ENCODE peak calls at places on chromosome 20, in five cellular contexts. U, O, W, G and I are unnamed samples.

GRCh38 chr20:7285918-7286556 is 518.6 kb downstream of the BMP2 start:
- DNase-seq in U (peak; percentile 81), W (no peak), G (peak; percentile 93), O (peak; percentile 23), I (peak; percentile 66)

GRCh38 chr20:9068896-9069663 is at the start of gene PLCB4:
- DNase-seq in W (no peak), U (no peak), G (peak; percentile 88), O (no peak), I (peak; percentile 47)

GRCh38 chr20:35490736-35491181 is 35.4 kb downstream of the CEP250 start:
- DNase-seq in G (no peak), O (no peak), W (peak; percentile 56), U (no peak), I (no peak)

GRCh38 chr20:63533388-63533787 is 3.8 kb downstream of the PTK6 start:
- DNase-seq in W (no peak), O (no peak), U (no peak), G (peak; percentile 87), I (no peak)

GRCh38 chr20:43820742-43821330 is 93.8 kb upstream of the TOX2 start:
- DNase-seq in G (no peak), O (no peak), W (no peak), U (no peak), I (no peak)

GRCh38 chr20:44736170-44737021 is 9.3 kb upstream of the KCNK15 start:
- DNase-seq in O (no peak), G (no peak), W (no peak), U (peak; percentile 35), I (no peak)

GRCh38 chr20:17508756-17509155 is 22.4 kb downstream of the BFSP1 start:
- DNase-seq in G (peak; percentile 65), O (no peak), U (no peak), W (no peak), I (no peak)

GRCh38 chr20:51061646-51062045 is 38.7 kb upstream of the KCNG1 start:
- DNase-seq in U (no peak), O (no peak), G (no peak), W (no peak), I (no peak)

GRCh38 chr20:6994452-6994851 is 227.0 kb downstream of the BMP2 start:
- DNase-seq in O (no peak), U (no peak), W (no peak), G (no peak), I (no peak)

GRCh38 chr20:33393609-33394008 is 7.7 kb downstream of the CDK5RAP1 start:
- DNase-seq in G (no peak), W (no peak), U (no peak), O (no peak), I (no peak)

GRCh38 chr20:1860446-1860845 is 34.8 kb upstream of the SIRPA start:
- DNase-seq in U (no peak), O (no peak), W (no peak), G (no peak), I (no peak)

GRCh38 chr20:49658508-49658907 is 55.2 kb downstream of the B4GALT5 start:
- DNase-seq in W (no peak), G (no peak), U (no peak), O (no peak), I (no peak)

GRCh38 chr20:32040142-32040953 is 11.7 kb upstream of the HCK start:
- DNase-seq in O (no peak), W (no peak), G (peak; percentile 85), U (no peak), I (no peak)

GRCh38 chr20:17542993-17543412 is 11.8 kb upstream of the BFSP1 start:
- DNase-seq in O (no peak), G (no peak), W (no peak), U (no peak), I (no peak)

GRCh38 chr20:57243480-57244220 is 22.8 kb downstream of the BMP7 start:
- DNase-seq in O (no peak), U (no peak), G (no peak), W (no peak), I (no peak)

GRCh38 chr20:39298566-39299501 is 336.7 kb downstream of the DHX35 start:
- DNase-seq in O (no peak), U (no peak), G (no peak), W (no peak), I (no peak)

GRCh38 chr20:8527998-8528397 is 395.9 kb downstream of the PLCB1 start:
- DNase-seq in O (peak; percentile 51), G (no peak), U (no peak), W (no peak), I (no peak)

GRCh38 chr20:3929713-3930060 is 40.5 kb downstream of the PANK2 start:
- DNase-seq in G (no peak), W (no peak), O (no peak), U (no peak), I (no peak)

GRCh38 chr20:54197621-54198604 is 10.0 kb upstream of the PFDN4 start:
- DNase-seq in O (no peak), W (no peak), U (no peak), G (no peak), I (no peak)
- TF ChIP-seq CTCF in O (peak; percentile 39), W (no peak), U (no peak), G (no peak), I (no peak)

DNA sequence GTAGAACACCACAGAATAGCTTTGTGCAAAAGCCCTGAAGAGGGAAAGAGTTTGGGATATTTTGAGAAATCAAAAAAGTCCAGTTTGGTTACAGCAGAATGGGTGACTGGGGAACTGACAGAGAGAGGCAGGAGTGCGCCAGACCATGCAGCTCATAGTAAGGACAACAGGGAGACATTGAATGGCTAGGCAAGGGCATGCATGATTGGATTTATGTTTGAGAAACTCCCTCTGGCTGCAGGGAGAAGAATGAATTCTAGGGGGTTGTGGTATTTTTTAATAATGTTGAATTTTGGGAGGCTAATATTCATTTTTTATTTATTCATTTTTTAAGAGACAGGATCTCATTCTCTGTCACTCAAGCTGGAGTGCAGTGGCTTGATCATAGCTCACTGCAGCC is 49.9 kb downstream of the TGM2 start:
- DNase-seq in W (no peak), O (no peak), G (no peak), U (no peak), I (no peak)
- TF ChIP-seq CTCF in W (no peak), O (peak; percentile 30), G (no peak), U (no peak), I (no peak)

GRCh38 chr20:23776067-23776771 is 25.5 kb upstream of the CST1 start:
- DNase-seq in G (no peak), U (peak; percentile 69), O (no peak), W (no peak), I (no peak)
- TF ChIP-seq CTCF in G (no peak), U (peak; percentile 23), O (no peak), W (no peak), I (peak; percentile 27)

DNA sequence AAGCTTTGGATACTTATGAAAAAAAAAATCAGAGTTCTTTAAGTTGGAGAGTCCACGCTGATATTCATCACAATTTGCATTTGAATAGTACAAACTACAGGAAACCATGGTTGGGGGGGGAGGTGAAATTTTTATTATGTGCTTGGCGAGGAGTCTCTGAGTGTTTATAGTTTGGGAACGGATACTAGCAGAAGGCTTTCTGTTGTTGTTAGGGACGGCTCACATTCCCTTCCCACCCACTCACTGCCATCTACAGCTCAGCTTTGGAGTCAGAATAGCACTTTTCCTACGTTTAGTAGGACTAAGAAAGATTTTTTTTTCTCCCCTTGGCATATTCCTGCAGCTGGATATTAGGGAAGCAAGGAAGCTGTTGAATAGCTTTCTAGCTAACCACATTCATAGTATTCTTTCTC is 235.0 kb upstream of the ZNF217 start:
- DNase-seq in G (no peak), O (peak; percentile 79), W (no peak), U (no peak), I (no peak)
- TF ChIP-seq CTCF in G (no peak), O (peak; percentile 32), W (no peak), U (no peak), I (no peak)

GRCh38 chr20:62388839-62389600 is 2.1 kb downstream of the RPS21 start:
- DNase-seq in O (no peak), W (no peak), G (no peak), U (no peak), I (no peak)
- TF ChIP-seq CTCF in O (peak; percentile 4), W (no peak), G (no peak), U (no peak), I (peak; percentile 6)

DNA sequence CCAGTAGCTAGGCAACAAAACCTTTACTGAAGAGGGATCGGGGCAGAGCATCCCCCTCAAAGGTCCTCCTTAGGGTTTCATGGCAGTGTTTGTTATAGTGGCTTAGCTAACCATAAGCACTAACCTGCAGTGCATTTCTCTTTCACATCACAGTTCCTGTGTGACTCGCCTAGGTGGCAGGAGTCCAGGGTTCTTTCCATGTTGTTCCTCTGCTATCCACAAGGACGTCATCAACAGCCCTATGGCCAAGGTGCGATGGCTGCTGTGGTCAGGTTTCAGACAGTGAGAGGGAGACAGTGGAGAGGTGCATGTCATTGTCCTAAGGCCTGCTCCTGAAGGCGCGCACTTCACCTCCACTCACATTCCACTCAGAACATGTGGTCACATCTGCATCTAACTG is 38.8 kb upstream of the FOXA2 start:
- DNase-seq in W (no peak), O (no peak), G (no peak), U (no peak), I (no peak)
- TF ChIP-seq CTCF in W (no peak), O (no peak), G (no peak), U (no peak), I (no peak)

GRCh38 chr20:40798066-40798465 is 109.0 kb upstream of the MAFB start:
- DNase-seq in G (no peak), U (no peak), O (no peak), W (no peak), I (no peak)

GRCh38 chr20:40803381-40803780 is 114.3 kb upstream of the MAFB start:
- DNase-seq in U (no peak), G (no peak), W (no peak), O (no peak), I (no peak)

GRCh38 chr20:40802886-40803285 is 113.8 kb upstream of the MAFB start:
- DNase-seq in U (no peak), W (no peak), O (no peak), G (no peak), I (no peak)

GRCh38 chr20:40797425-40797824 is 108.4 kb upstream of the MAFB start:
- DNase-seq in G (no peak), O (no peak), U (no peak), W (no peak), I (no peak)
- TF ChIP-seq CTCF in G (no peak), O (peak; percentile 67), U (peak; percentile 61), W (peak; percentile 32), I (peak; percentile 65)